ENCODE peak calls at places on chromosomes 3 and 15, in nine cellular contexts. C, U, Y, R, F, E, N, Q and A are unnamed samples.

GRCh38 chr15:77513226-77513625 is 92.5 kb downstream of the HMG20A start:
- DNase-seq in C (no peak), U (no peak), Y (no peak), R (no peak), F (no peak), E (no peak), N (no peak), Q (no peak), A (no peak)

GRCh38 chr3:177629276-177629675 is 432.0 kb upstream of the TBL1XR1 start:
- DNase-seq in C (no peak), U (no peak), Y (no peak), R (no peak), F (no peak), E (no peak), N (no peak), Q (no peak), A (no peak)

GRCh38 chr3:183249006-183249718 is 3.9 kb upstream of the B3GNT5 start:
- DNase-seq in C (no peak), U (no peak), Y (no peak), R (no peak), F (no peak), E (no peak), N (no peak), Q (no peak), A (no peak)

GRCh38 chr3:109910772-109911171 is 573.4 kb upstream of the DPPA4 start:
- DNase-seq in C (no peak), U (no peak), Y (no peak), R (no peak), F (no peak), E (no peak), N (no peak), Q (no peak), A (no peak)

GRCh38 chr3:152281032-152281713 is 12.4 kb downstream of the MBNL1 start:
- DNase-seq in C (no peak), U (no peak), Y (no peak), R (no peak), F (no peak), E (no peak), N (no peak), Q (no peak), A (no peak)

GRCh38 chr15:65184305-65184943 is 718 bp downstream of the CLPX start:
- DNase-seq in C (peak; percentile 73), U (peak; percentile 70), Y (peak; percentile 73), R (peak; percentile 90), F (peak; percentile 49), E (peak; percentile 75), N (no peak), Q (peak; percentile 91), A (peak; percentile 78)

GRCh38 chr15:64552281-64552948 is 92.0 kb downstream of the ZNF609 start:
- DNase-seq in C (no peak), U (no peak), Y (peak; percentile 33), R (no peak), F (no peak), E (no peak), N (no peak), Q (no peak), A (no peak)

GRCh38 chr15:85380860-85381535 is 595 bp downstream of the AKAP13 start:
- DNase-seq in C (peak; percentile 66), U (peak; percentile 75), Y (peak; percentile 90), R (peak; percentile 94), F (peak; percentile 22), E (peak; percentile 70), N (peak; percentile 17), Q (peak; percentile 91), A (no peak)

GRCh38 chr3:152621006-152621868 is 213.7 kb upstream of the P2RY1 start:
- DNase-seq in C (no peak), U (no peak), Y (no peak), R (no peak), F (no peak), E (no peak), N (no peak), Q (no peak), A (no peak)

GRCh38 chr15:29138260-29138659 is 131.4 kb downstream of the NSMCE3 start:
- DNase-seq in C (no peak), U (no peak), Y (no peak), R (no peak), F (no peak), E (no peak), N (no peak), Q (no peak), A (peak; percentile 11)

GRCh38 chr15:28913171-28913765 is 27.5 kb downstream of the APBA2 start:
- DNase-seq in C (no peak), U (peak; percentile 34), Y (peak; percentile 36), R (no peak), F (no peak), E (no peak), N (no peak), Q (peak; percentile 74), A (no peak)

GRCh38 chr15:69780374-69780773 is 317.3 kb downstream of the TLE3 start:
- DNase-seq in C (no peak), U (no peak), Y (no peak), R (no peak), F (no peak), E (no peak), N (no peak), Q (no peak), A (no peak)

DNA sequence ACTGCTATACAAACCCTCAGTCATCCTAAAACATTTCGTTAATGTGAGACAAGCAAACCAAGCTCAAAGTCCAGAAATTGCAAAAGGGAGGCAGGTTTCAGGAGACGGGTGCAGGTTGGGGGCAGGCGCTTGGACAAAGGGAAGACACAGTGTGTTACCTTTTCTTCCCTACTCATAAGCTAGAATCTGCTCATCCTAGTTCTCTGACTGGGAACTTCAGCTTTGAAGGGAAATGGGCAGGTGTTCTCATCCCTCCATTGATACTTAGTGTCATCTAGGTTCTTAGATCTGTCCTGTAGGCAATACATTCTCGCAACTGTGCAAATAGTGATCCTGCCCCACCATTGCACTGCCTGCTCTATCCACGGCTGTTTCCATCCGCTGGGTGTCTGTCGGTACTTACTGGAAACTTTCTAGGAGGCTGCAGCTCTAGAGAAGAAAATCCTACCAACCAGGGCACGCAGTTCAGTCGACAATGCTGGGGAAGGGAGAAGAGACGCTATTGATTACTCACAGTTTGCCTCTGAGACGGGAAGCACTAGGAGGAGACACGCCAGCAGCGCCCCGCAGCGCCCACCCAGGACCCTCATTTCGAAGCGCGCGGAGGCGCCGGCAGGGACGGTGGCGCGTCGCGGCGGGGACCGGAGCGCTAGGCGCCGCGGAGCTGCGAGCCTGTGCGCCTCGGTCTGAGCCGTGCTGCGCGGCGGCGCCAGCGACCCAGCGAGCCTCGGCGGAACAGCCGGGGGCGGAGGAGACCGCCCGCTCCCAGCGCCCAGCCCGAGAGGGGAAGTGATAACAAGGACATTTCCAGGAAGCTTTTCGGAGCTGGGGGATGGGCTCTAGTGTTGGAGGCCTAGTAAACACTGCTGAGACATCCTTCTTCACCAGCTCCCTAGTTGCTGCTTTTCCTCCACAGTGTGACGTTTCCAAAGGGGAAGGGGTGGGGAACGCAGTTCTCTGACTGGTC is at the start of gene PROS1:
- DNase-seq in C (peak; percentile 83), U (peak; percentile 88), Y (peak; percentile 81), R (peak; percentile 95), F (peak; percentile 86), E (peak; percentile 86), N (peak; percentile 17), Q (peak; percentile 92), A (peak; percentile 94)
- H3K27ac ChIP-seq in C (peak within 1 kb of the TSS; percentile 92), U (peak within 1 kb of the TSS; percentile 90), Y (no peak within 1 kb of the TSS), R (peak within 1 kb of the TSS; percentile 85), F (peak within 1 kb of the TSS; percentile 98), E (peak within 1 kb of the TSS; percentile 96), N (peak within 1 kb of the TSS; percentile 86), Q (peak within 1 kb of the TSS; percentile 86), A (peak within 1 kb of the TSS; percentile 88)

DNA sequence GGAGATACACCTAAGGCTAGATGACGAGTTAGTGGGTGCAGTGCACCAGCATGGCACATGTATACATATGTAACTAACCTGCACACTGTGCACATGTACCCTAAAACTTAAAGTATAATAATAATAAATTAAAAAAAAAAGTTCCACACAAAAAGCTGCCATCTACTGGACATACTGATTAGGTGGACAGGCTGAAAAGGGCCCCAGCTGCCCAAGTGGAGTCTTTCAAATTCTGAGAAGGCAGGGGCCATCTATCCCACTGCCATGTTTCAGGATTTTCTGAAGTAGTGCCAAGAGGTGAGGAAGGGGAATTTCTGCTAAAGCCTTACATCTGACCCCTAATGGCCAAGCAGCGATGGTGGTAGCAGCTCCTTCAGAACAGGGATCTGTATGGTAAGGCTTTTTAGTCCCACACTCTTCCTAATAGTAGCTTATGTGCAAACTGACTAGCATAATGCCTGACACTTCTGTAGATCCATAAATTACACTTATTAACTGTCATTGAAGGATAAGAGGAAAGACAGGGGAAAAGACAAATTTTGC is 7.7 kb downstream of the FSTL1 start:
- DNase-seq in C (no peak), U (no peak), Y (peak; percentile 43), R (no peak), F (no peak), E (no peak), N (no peak), Q (no peak), A (peak; percentile 40)
- TF ChIP-seq CTCF in C (no peak), U (no peak), Y (peak; percentile 21), R (no peak), F (peak; percentile 17), E (no peak), N (no peak), Q (no peak), A (peak; percentile 34)

DNA sequence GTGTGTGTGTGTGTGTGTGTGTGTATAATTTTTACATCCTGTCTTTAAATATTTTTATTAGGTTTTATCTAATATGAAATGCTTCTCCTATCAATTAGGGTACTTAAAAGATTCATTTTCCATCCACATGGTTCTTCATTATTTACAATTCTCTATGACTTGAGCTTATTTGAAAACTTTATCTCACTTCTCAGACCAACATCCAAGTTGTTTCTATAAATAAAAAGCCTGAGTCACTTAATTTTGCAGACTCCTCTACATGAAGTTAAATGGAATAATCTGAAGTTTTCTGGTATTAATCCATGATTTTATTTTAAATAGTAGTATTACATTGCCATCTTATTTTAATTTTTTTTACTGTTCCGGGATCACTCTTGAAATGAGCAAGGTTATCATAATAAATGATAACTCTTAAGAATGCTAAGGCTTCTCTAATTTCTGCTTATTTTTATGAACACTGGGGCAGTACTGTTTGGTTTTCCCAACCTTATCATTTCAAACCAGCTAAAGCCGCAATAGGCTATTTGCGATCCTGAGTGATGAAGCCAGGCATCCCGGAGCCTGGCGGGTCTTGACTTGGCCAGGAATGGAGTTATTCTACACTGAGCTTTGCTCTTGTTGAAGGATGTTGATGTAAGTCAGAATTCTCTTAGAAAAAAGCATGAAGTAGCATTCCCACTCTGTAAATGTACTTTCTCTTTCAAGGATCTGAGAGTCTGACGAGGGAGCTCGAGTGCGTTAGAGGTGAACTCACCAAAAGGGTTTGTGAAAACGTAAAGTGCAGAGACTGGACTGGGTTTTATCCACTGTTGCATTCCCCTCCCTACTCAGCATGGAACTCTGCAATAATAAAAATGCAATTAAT is 220.2 kb upstream of the LRTM1 start:
- DNase-seq in C (no peak), U (no peak), Y (no peak), R (no peak), F (no peak), E (no peak), N (no peak), Q (no peak), A (no peak)
- H3K27ac ChIP-seq in C (no peak overlapping the region), U (no peak overlapping the region), Y (no peak overlapping the region), R (no peak overlapping the region), F (no peak overlapping the region), E (no peak overlapping the region), N (no peak overlapping the region), Q (no peak overlapping the region), A (no peak overlapping the region)

GRCh38 chr3:48896991-48897390 is 1.7 kb downstream of the SLC25A20 start:
- DNase-seq in C (no peak), U (no peak), Y (no peak), R (no peak), F (no peak), E (no peak), N (no peak), Q (no peak), A (no peak)

GRCh38 chr3:48885753-48886152 is 12.9 kb downstream of the SLC25A20 start:
- DNase-seq in C (no peak), U (no peak), Y (no peak), R (no peak), F (no peak), E (no peak), N (no peak), Q (no peak), A (no peak)

GRCh38 chr3:48891606-48892005 is 7.1 kb downstream of the SLC25A20 start:
- DNase-seq in C (no peak), U (no peak), Y (no peak), R (no peak), F (no peak), E (no peak), N (no peak), Q (no peak), A (no peak)
- TF ChIP-seq CTCF in C (no peak), U (no peak), Y (no peak), R (no peak), F (no peak), E (no peak), N (no peak), Q (no peak), A (no peak)